ENCODE peak calls at places on chromosomes 6 and 20, in five cellular contexts. P is H9, K is mesendoderm, Q is H1, W is neuronal stem cell. D is an unnamed sample.

GRCh38 chr20:46021361-46022359 is 7.4 kb upstream of the SLC12A5 start:
- DNase-seq in Q (peak; percentile 100), K (peak; percentile 98), W (peak; percentile 89), P (peak; percentile 98), D (no peak)

GRCh38 chr20:34522969-34523871 is 7.0 kb downstream of the DYNLRB1 start:
- DNase-seq in Q (peak; percentile 81), P (peak; percentile 84), K (peak; percentile 89), W (no peak), D (peak; percentile 81)

GRCh38 chr20:52150440-52151258 is 40.9 kb downstream of the ZFP64 start:
- DNase-seq in Q (no peak), K (peak; percentile 40), P (no peak), W (peak; percentile 17), D (peak; percentile 58)

GRCh38 chr6:43451348-43451747 is 4.0 kb downstream of the DLK2 start:
- DNase-seq in Q (no peak), K (no peak), W (no peak), P (no peak), D (no peak)

GRCh38 chr6:11616200-11616611 is 78.7 kb downstream of the TMEM170B start:
- DNase-seq in P (no peak), Q (no peak), W (no peak), K (peak; percentile 30), D (peak; percentile 98)

GRCh38 chr20:47189060-47189459 is 167.4 kb downstream of the ZMYND8 start:
- DNase-seq in P (no peak), Q (no peak), K (no peak), W (no peak), D (no peak)

GRCh38 chr6:157759028-157759427 is 64.0 kb upstream of the SNX9 start:
- DNase-seq in K (no peak), Q (no peak), W (no peak), P (no peak), D (no peak)

GRCh38 chr6:98641929-98642328 is 192.4 kb upstream of the POU3F2 start:
- DNase-seq in W (peak; percentile 74), Q (no peak), P (no peak), K (no peak), D (no peak)

GRCh38 chr6:6515691-6516607 is 72.6 kb upstream of the LY86 start:
- DNase-seq in Q (no peak), P (no peak), W (no peak), K (no peak), D (no peak)

GRCh38 chr6:44133003-44133931 is 5.9 kb downstream of the TMEM63B start:
- DNase-seq in W (peak; percentile 37), Q (no peak), K (peak; percentile 75), P (peak; percentile 59), D (peak; percentile 39)

DNA sequence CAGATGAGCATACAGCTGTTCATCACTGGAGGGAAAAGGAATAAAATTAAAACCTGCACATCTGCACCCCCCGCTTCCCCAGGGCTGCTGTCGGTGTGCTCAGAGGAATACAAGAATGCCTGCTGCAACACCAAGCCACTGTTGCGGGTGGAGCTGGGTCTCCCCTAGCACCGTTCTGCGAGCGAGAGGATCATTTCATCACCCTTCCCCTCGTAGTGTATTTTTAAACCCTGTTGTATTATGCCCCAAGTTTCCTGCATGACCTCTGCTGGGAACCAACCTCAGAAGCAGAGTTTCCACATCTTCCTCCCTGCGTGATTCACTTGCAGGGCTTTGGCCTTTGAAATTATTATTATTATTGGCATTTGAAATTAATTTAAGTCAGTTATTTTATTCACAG is 25.9 kb downstream of the INSM1 start:
- DNase-seq in Q (no peak), W (no peak), K (no peak), P (no peak), D (peak; percentile 31)
- H3K4ac ChIP-seq in Q (no peak overlapping the region), W (no peak overlapping the region), K (no peak overlapping the region), P (no peak overlapping the region), D (peak overlapping the region; percentile 38)

GRCh38 chr20:2527762-2528161 is 8.6 kb upstream of the TMC2 start:
- DNase-seq in W (no peak), P (no peak), Q (no peak), K (no peak), D (no peak)

GRCh38 chr20:2533118-2533517 is 3.3 kb upstream of the TMC2 start:
- DNase-seq in P (no peak), W (no peak), Q (no peak), K (no peak), D (no peak)

GRCh38 chr20:2524435-2525272 is 11.7 kb upstream of the TMC2 start:
- DNase-seq in W (peak; percentile 81), K (peak; percentile 83), Q (peak; percentile 99), P (peak; percentile 90), D (peak; percentile 66)

GRCh38 chr20:2523919-2524434 is 12.4 kb upstream of the TMC2 start:
- DNase-seq in Q (no peak), W (no peak), P (no peak), K (no peak), D (no peak)

GRCh38 chr20:2528671-2529070 is 7.7 kb upstream of the TMC2 start:
- DNase-seq in K (no peak), P (no peak), W (no peak), Q (no peak), D (no peak)
- H3K4ac ChIP-seq in K (no peak overlapping the region), P (no peak overlapping the region), W (no peak overlapping the region), Q (no peak overlapping the region), D (no peak overlapping the region)

DNA sequence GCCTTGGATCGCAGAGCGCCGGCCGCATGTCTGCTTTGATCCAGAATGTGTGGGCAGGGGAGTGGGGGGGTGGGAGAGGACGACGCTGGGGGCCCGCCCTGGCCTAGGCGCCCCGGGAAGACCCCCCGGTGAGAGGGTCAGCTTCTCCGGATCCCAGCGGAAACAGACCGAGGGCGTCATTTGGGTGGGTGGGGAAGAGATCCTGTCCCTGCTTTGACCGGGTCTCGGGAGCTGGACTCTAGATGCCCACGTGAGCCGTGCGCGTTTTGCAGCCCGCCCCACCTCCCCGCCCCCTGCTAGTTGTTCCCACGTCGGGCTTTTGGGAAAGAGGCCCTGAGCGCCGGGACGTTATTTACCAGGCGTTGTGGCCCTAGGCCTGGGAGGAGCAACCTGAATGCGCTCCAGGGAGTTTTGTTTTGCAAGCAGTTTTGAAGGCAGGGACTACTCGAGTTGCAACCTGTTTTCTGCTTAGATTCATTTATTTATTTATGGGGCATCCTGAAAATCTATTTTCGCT is 1.5 kb downstream of the DSP start:
- DNase-seq in P (peak; percentile 83), Q (peak; percentile 67), K (peak; percentile 90), W (no peak), D (peak; percentile 41)
- H3K4ac ChIP-seq in P (no peak overlapping the region), Q (no peak overlapping the region), K (peak overlapping the region; percentile 93), W (no peak overlapping the region), D (no peak overlapping the region)

GRCh38 chr20:53578492-53579222 is 15.0 kb downstream of the ZNF217 start:
- DNase-seq in K (peak; percentile 87), Q (no peak), W (peak; percentile 78), P (no peak), D (peak; percentile 89)
- H3K4ac ChIP-seq in K (no peak overlapping the region), Q (no peak overlapping the region), W (no peak overlapping the region), P (no peak overlapping the region), D (peak overlapping the region; percentile 81)

GRCh38 chr6:142945071-142945445 is at the start of gene HIVEP2:
- DNase-seq in K (peak; percentile 92), W (peak; percentile 75), P (peak; percentile 86), Q (peak; percentile 81), D (peak; percentile 87)

GRCh38 chr6:142946924-142947701 is 2.1 kb upstream of the HIVEP2 start:
- DNase-seq in P (peak; percentile 52), W (peak; percentile 39), K (peak; percentile 50), Q (peak; percentile 75), D (peak; percentile 68)

GRCh38 chr6:142945446-142946180 is 637 bp upstream of the HIVEP2 start:
- DNase-seq in K (peak; percentile 85), W (peak; percentile 51), P (no peak), Q (peak; percentile 75), D (no peak)

GRCh38 chr6:142947702-142948480 is 2.9 kb upstream of the HIVEP2 start:
- DNase-seq in K (no peak), W (no peak), P (no peak), Q (no peak), D (no peak)

DNA sequence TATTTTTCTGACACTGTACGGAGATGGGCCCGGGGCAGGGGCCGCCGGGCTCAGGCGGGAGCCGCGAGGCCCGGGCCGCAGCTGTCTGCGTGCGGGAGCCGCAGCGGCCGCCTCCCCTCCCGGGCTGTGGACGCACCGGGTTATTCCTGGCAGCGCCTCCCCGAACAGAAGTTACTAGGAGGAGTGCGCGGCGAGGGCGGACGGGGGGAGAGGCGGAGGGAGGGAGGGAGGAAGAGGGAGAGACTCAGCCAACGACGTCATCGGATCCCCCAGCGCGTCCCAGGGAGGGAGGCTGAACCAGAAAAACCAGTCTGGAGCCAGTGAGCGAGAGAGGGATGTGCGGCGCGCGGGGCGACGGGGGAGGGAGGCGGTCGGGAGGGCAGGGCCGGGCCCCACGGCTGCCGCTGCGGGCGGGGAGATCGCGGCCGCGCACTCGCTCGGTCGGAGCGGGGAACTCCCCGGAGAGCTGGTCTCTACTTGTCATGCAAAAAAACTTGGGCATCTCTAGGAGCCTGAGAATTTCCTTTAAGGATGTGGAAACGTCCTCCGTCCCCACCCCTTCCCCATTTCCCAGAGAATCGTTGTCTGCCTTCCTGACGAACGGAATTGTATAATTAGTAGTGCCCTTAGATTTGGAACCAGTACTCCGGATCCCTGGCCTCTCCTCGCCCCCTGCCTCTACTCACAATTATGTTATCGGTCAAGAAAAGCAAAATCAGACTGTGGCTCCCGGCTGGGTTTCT is 1.4 kb upstream of the HIVEP2 start:
- DNase-seq in P (peak; percentile 97), W (peak; percentile 83), K (peak; percentile 98), Q (peak; percentile 94), D (peak; percentile 98)
- H3K4ac ChIP-seq in P (no peak overlapping the region), W (no peak overlapping the region), K (peak overlapping the region; percentile 75), Q (no peak overlapping the region), D (peak overlapping the region; percentile 76)

GRCh38 chr6:15249371-15250019 is 3.6 kb downstream of the JARID2 start:
- DNase-seq in P (no peak), K (no peak), W (no peak), Q (no peak), D (no peak)
- H3K4ac ChIP-seq in P (no peak overlapping the region), K (no peak overlapping the region), W (no peak overlapping the region), Q (no peak overlapping the region), D (peak overlapping the region; percentile 68)

GRCh38 chr6:121436172-121436965 is 923 bp downstream of the GJA1 start:
- DNase-seq in K (no peak), W (no peak), P (no peak), Q (no peak), D (no peak)
- H3K4ac ChIP-seq in K (peak overlapping the region; percentile 85), W (no peak overlapping the region), P (no peak overlapping the region), Q (no peak overlapping the region), D (peak overlapping the region; percentile 97)

DNA sequence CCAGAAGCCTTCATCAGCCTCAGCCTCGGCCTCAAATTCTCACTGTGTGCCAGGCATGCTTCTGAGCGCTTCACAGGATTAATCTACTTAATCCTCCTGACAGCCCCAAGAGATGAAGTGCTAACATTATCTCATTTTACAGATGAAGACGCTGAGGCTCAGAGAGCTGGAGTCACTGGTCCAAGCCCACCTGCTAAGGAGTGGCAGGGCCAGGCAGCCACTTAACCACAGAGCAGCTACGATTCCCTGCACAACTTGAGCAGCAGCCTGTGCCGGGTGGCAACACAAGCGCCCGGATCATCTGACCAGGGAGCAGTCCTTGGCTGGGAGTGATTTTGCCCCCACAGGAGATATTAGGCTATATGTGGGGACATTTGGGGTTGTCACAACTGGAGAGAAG is 93.3 kb upstream of the PTPN1 start:
- DNase-seq in K (no peak), Q (no peak), P (no peak), W (no peak), D (no peak)
- H3K4ac ChIP-seq in K (no peak overlapping the region), Q (no peak overlapping the region), P (no peak overlapping the region), W (no peak overlapping the region), D (peak overlapping the region; percentile 81)

GRCh38 chr6:3389390-3390167 is 67.3 kb downstream of the SLC22A23 start:
- DNase-seq in W (no peak), Q (no peak), P (no peak), K (no peak), D (peak; percentile 16)
- H3K4ac ChIP-seq in W (no peak overlapping the region), Q (no peak overlapping the region), P (no peak overlapping the region), K (no peak overlapping the region), D (no peak overlapping the region)

D was measured in IMR-90.